ENCODE peak calls at places on chromosome 19, in six cellular contexts. Z, A, T, J, D and F are unnamed samples. For H3K36me3, the result is how much of the 10 kb centered on the place peaks cover.

GRCh38 chr19:14536926-14537692 is 7.7 kb downstream of the TECR start:
- DNase-seq in D (peak), T (peak), Z (no peak), J (peak), A (no peak), F (no peak)

GRCh38 chr19:34808566-34808965 is 35.6 kb upstream of the ZNF599 start:
- DNase-seq in Z (no peak), D (no peak), T (no peak), J (no peak), A (no peak), F (no peak)

GRCh38 chr19:48724796-48725753 is 5.5 kb upstream of the MAMSTR start:
- DNase-seq in T (peak), J (peak), D (peak), A (no peak), Z (peak), F (peak)

GRCh38 chr19:48154003-48154402 is 16.1 kb downstream of the LIG1 start:
- DNase-seq in T (no peak), J (peak), Z (no peak), A (no peak), D (no peak), F (no peak)

GRCh38 chr19:45933759-45934158 is 19.2 kb upstream of the NANOS2 start:
- DNase-seq in T (no peak), A (no peak), D (no peak), J (no peak), Z (no peak), F (no peak)

GRCh38 chr19:47421844-47422395 is 2.6 kb upstream of the MEIS3 start:
- DNase-seq in D (peak), J (peak), Z (no peak), T (no peak), A (no peak), F (no peak)

GRCh38 chr19:43667524-43668405 is 2.2 kb downstream of the PLAUR start:
- DNase-seq in T (no peak), D (no peak), J (no peak), A (no peak), Z (no peak), F (no peak)

GRCh38 chr19:7977021-7977722 is 28.3 kb downstream of the ELAVL1 start:
- DNase-seq in J (no peak), A (no peak), T (no peak), Z (no peak), D (no peak), F (no peak)

GRCh38 chr19:30406220-30406944 is 34.2 kb downstream of the ZNF536 start:
- DNase-seq in D (peak), Z (no peak), T (peak), J (peak), A (no peak), F (peak)

GRCh38 chr19:56341948-56342347 is 27.3 kb upstream of the ZSCAN5A start:
- DNase-seq in Z (no peak), D (no peak), A (no peak), T (no peak), J (no peak), F (no peak)

GRCh38 chr19:8240274-8241229 is 31.4 kb downstream of the CERS4 start:
- DNase-seq in D (peak), A (peak), T (peak), J (peak), Z (peak), F (peak)

GRCh38 chr19:10112895-10113591 is 1.6 kb downstream of the P2RY11 start:
- DNase-seq in J (peak), T (no peak), A (peak), Z (no peak), D (peak), F (peak)

GRCh38 chr19:48735031-48735615 is 5.3 kb downstream of the RASIP1 start:
- DNase-seq in D (no peak), Z (no peak), A (no peak), J (peak), T (no peak), F (no peak)

GRCh38 chr19:10888421-10888866 is 17.1 kb downstream of the CARM1 start:
- DNase-seq in D (no peak), A (no peak), J (peak), Z (no peak), T (no peak), F (no peak)

GRCh38 chr19:14479985-14480694 is 5.0 kb upstream of the PTGER1 start:
- DNase-seq in T (no peak), Z (no peak), D (peak), J (peak), A (peak), F (no peak)

GRCh38 chr19:45767881-45768643 is 990 bp downstream of the SIX5 start:
- DNase-seq in J (peak), A (no peak), T (peak), Z (peak), D (no peak), F (no peak)

GRCh38 chr19:37817180-37817911 is 38.0 kb upstream of the ZNF573 start:
- DNase-seq in T (peak), J (peak), Z (peak), A (peak), D (peak), F (no peak)

GRCh38 chr19:47049307-47049700 is 880 bp upstream of the TMEM160 start:
- DNase-seq in T (no peak), A (no peak), D (no peak), J (peak), Z (no peak), F (peak)

GRCh38 chr19:19595171-19595701 is 23.3 kb downstream of the PBX4 start:
- DNase-seq in T (no peak), Z (peak), J (no peak), D (no peak), A (no peak), F (no peak)

GRCh38 chr19:56732974-56733373 is 61.4 kb upstream of the ZNF835 start:
- DNase-seq in Z (no peak), J (no peak), T (no peak), A (no peak), D (no peak), F (no peak)

GRCh38 chr19:55447421-55448174 is 4.5 kb upstream of the SHISA7 start:
- DNase-seq in J (no peak), D (peak), Z (no peak), A (no peak), T (no peak), F (no peak)

GRCh38 chr19:11028146-11028545 is 61.1 kb upstream of the LDLR start:
- DNase-seq in D (no peak), J (no peak), T (no peak), A (no peak), Z (no peak), F (no peak)

GRCh38 chr19:46192990-46193650 is 36.4 kb upstream of the IGFL1 start:
- DNase-seq in Z (no peak), D (peak), A (no peak), J (no peak), T (no peak), F (peak)

GRCh38 chr19:35265126-35265995 is 3.4 kb upstream of the USF2 start:
- DNase-seq in A (peak), D (no peak), J (peak), T (no peak), Z (no peak), F (no peak)

GRCh38 chr19:34082289-34083077 is 89.8 kb upstream of the LSM14A start:
- DNase-seq in J (peak), T (no peak), Z (no peak), D (no peak), A (no peak), F (no peak)

GRCh38 chr19:32387701-32388392 is 17.7 kb upstream of the DPY19L3 start:
- DNase-seq in D (no peak), Z (no peak), A (no peak), J (no peak), T (no peak), F (no peak)

GRCh38 chr19:56476671-56477428 is at the start of gene ZNF667:
- DNase-seq in J (no peak), Z (no peak), A (no peak), D (peak), T (peak), F (no peak)

GRCh38 chr19:13579388-13580060 is 73.2 kb upstream of the CACNA1A start:
- DNase-seq in A (no peak), D (no peak), J (no peak), T (no peak), Z (no peak), F (no peak)

GRCh38 chr19:38685666-38686529 is 38.4 kb downstream of the ACTN4 start:
- DNase-seq in J (peak), Z (no peak), D (no peak), A (no peak), T (no peak), F (no peak)

GRCh38 chr19:17734146-17734545 is 14.9 kb downstream of the MAP1S start:
- DNase-seq in A (no peak), T (no peak), D (no peak), J (no peak), Z (no peak), F (no peak)
- H3K36me3 ChIP-seq in A (under half), T (under half), D (half or more), J (half or more), Z (under half), F (half or more)

DNA sequence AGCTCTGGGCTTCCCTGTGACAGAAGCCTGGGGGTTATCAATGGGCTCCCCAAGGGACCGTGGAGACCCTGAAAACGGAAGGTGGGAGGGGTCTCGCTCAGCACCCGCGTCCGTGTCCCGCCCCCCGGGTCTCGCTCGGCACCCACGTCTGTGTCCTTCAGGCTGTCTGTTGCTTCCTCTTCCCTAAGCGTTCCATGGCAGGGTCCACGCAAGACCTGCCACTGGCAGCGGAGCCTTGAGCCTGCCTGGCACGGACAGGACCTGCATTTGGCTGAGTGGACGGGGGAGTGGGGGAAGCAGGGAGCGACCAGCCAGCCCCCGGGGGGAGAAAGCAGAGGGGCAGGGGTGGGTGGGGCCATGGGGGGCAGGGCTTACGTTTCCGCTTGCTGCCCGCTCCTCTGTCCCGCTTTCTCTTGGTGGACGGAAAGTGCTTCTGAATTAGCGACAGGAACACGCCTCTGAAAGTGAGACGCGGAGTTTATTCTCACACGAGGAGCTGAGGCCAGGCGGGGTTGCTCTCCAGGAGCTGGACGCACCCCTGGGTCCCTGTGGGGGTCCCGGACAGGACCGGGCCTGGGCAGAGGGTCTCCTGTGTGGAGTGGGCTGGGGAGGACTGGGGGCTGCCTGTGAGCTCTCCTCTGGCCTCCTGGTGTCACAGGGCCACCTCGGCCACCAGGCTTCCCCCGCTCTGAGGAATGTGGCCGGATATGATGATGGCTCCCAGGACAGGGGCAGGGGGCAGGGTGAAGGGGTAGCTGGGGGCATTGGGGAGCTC is 12.0 kb downstream of the GPX4 start:
- DNase-seq in A (no peak), T (no peak), J (no peak), D (no peak), Z (no peak), F (no peak)
- H3K36me3 ChIP-seq in A (under half), T (under half), J (under half), D (under half), Z (under half), F (half or more)

GRCh38 chr19:50387176-50387867 is 3.2 kb downstream of the POLD1 start:
- DNase-seq in A (no peak), J (no peak), D (no peak), T (no peak), Z (no peak), F (no peak)

GRCh38 chr19:50381881-50382729 is 2.0 kb upstream of the POLD1 start:
- DNase-seq in Z (no peak), T (no peak), J (no peak), A (no peak), D (peak), F (no peak)

GRCh38 chr19:50383307-50383851 is 768 bp upstream of the POLD1 start:
- DNase-seq in T (no peak), A (no peak), D (peak), J (no peak), Z (peak), F (no peak)

GRCh38 chr19:50384685-50385535 is 763 bp downstream of the POLD1 start:
- DNase-seq in T (no peak), D (no peak), A (no peak), Z (no peak), J (no peak), F (no peak)

DNA sequence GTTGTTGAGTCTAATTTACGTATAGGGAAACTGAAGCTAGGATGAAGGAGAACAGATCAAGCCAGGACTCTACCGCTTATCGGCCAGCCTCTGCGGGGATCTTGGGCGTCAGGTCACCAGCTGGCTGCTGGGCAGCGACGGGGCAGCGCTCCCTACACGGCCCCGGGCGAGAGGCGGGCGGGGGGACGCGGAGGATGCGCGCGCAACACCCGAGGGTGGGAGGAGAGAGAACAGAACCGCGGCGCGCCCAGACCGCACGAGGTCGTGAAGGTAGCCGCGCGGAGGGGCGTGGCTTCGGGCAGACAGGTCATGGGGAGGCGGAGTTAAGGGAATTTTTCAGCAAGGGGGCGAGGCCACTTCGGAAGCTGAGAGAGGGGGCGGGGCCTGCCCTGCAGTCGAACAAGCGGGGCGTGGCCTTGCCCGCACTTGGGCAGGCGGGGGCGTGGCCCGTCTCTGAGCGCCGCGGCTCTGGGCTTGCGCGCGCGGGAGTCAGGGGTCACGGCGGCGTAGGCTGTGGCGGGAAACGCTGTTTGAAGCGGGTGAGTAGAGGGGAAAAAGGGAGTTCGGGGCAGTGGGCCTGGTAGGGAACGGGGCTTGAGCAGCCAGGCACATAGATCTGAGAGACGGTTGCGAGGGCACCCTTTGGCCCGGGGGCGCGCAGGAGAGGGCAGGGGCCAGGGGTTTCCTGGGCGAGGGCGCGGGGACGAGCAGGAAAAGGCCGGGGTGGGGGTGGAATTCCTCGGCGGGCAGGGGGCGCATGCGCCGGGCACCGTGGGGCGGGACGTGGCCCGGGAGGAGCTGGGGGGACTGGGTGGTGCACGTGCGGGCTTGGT is at the start of gene POLD1:
- DNase-seq in T (peak), Z (peak), A (peak), D (peak), J (peak), F (peak)
- H3K36me3 ChIP-seq in T (under half), Z (under half), A (under half), D (under half), J (under half), F (half or more)

GRCh38 chr19:50874185-50874584 is 946 bp downstream of the KLK2 start:
- DNase-seq in T (no peak), D (no peak), A (no peak), J (no peak), Z (no peak), F (no peak)
- H3K36me3 ChIP-seq in T (under half), D (under half), A (under half), J (under half), Z (under half), F (under half)

GRCh38 chr19:21496876-21497275 is 8.5 kb upstream of the ZNF429 start:
- DNase-seq in J (no peak), T (no peak), D (no peak), Z (no peak), A (no peak), F (no peak)

GRCh38 chr19:21487969-21488368 is 17.4 kb upstream of the ZNF429 start:
- DNase-seq in Z (no peak), D (no peak), J (peak), A (no peak), T (no peak), F (no peak)

GRCh38 chr19:21492932-21493906 is 12.2 kb upstream of the ZNF429 start:
- DNase-seq in A (no peak), T (no peak), J (no peak), Z (no peak), D (no peak), F (no peak)

DNA sequence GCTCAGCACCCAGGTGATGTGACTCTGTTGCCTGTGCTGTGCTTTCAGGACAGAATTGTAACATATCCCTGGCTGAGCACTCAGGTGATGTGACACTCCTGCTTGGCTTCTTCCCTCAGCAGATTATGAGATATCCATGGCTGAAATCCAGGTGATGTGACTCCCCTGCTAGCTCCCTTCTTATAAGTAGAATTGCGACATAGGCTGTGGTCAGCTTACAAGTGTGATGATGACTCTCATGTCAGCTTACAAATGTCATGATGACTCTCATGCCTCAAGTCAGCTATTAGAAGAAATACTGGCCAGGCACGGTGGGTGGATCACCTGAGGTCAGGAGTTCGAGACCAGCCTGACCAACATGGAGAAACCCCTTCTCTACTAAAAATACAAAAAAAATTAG is 14.2 kb upstream of the ZNF429 start:
- DNase-seq in J (no peak), T (no peak), D (no peak), A (no peak), Z (no peak), F (no peak)
- H3K36me3 ChIP-seq in J (under half), T (under half), D (under half), A (under half), Z (under half), F (under half)

GRCh38 chr19:4052114-4052992 is 14.3 kb downstream of the ZBTB7A start:
- DNase-seq in D (peak), Z (no peak), J (no peak), A (no peak), T (no peak), F (no peak)
- H3K36me3 ChIP-seq in D (half or more), Z (under half), J (under half), A (under half), T (under half), F (half or more)

DNA sequence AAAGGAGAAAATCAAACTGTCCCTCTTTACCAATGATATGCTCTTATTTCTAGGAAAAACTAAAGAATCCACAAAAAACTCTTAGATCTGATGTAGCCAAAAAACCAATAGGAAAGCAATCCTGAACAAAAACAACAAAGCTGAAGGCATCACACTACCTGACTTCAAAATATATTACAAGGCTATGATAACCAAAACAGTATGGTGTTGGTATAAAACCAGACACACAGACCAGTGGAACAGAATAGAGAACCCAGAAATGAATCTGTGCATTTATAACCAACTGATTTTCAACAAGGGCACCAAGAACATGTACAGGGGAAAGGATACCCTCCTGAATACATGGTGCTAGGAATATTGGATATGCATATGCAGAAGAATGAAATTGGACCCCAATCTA is 9.7 kb upstream of the ZNF546 start:
- DNase-seq in T (no peak), Z (no peak), J (no peak), A (no peak), D (no peak), F (no peak)
- H3K36me3 ChIP-seq in T (under half), Z (under half), J (under half), A (under half), D (under half), F (under half)